ENCODE peak calls at places on chromosomes 3 and 15, in seven cellular contexts. W is cardiac muscle cell, Y is GM23338, E is WTC11, L is neural crest cell, G is OCI-LY7, Q is tibial nerve. I is an unnamed sample.

GRCh38 chr15:31147456-31147855 is 45.9 kb upstream of the TRPM1 start:
- DNase-seq in W (no peak), G (no peak), L (no peak), Y (no peak), E (no peak), Q (no peak), I (no peak)

GRCh38 chr3:122784436-122784835 is 9.2 kb downstream of the HSPBAP1 start:
- DNase-seq in G (no peak), L (no peak), Y (no peak), E (no peak), W (no peak), Q (no peak), I (no peak)

GRCh38 chr3:9198261-9198660 is 51.2 kb downstream of the SRGAP3 start:
- DNase-seq in W (no peak), Y (no peak), E (no peak), G (no peak), L (no peak), Q (no peak), I (no peak)

GRCh38 chr15:71051539-71051938 is 63.7 kb upstream of the THSD4 start:
- DNase-seq in Q (no peak), G (no peak), L (no peak), E (no peak), Y (no peak), W (no peak), I (no peak)

GRCh38 chr15:40340038-40340739 is 550 bp downstream of the CCDC9B start:
- DNase-seq in G (no peak), L (no peak), E (no peak), W (peak; percentile 76), Q (no peak), Y (no peak), I (no peak)

GRCh38 chr3:186025161-186025560 is 83.7 kb downstream of the ETV5 start:
- DNase-seq in L (no peak), E (no peak), Q (no peak), W (no peak), Y (no peak), G (no peak), I (no peak)

GRCh38 chr15:78360958-78361714 is 21.0 kb downstream of the CRABP1 start:
- DNase-seq in E (no peak), Q (no peak), G (no peak), Y (peak; percentile 40), L (no peak), W (no peak), I (no peak)

GRCh38 chr15:79091204-79091867 is 756 bp upstream of the RASGRF1 start:
- DNase-seq in Y (peak; percentile 66), L (peak; percentile 16), E (peak; percentile 51), G (no peak), W (peak; percentile 43), Q (no peak), I (peak; percentile 44)

GRCh38 chr3:188197388-188197847 is 43.5 kb downstream of the LPP start:
- DNase-seq in W (peak; percentile 64), Y (no peak), E (no peak), G (no peak), L (peak; percentile 12), Q (no peak), I (peak; percentile 13)

GRCh38 chr3:181265750-181266333 is 276.3 kb upstream of the DNAJC19 start:
- DNase-seq in L (no peak), E (no peak), W (no peak), Q (no peak), Y (no peak), G (peak; percentile 16), I (peak; percentile 5)

GRCh38 chr3:184284696-184285095 is 8.9 kb downstream of the ECE2 start:
- DNase-seq in Y (peak; percentile 95), E (peak; percentile 80), L (peak; percentile 50), G (peak; percentile 47), W (peak; percentile 71), Q (no peak), I (peak; percentile 48)

GRCh38 chr3:182180646-182181385 is 469.1 kb downstream of the SOX2 start:
- DNase-seq in Y (no peak), L (no peak), W (no peak), G (no peak), E (no peak), Q (no peak), I (no peak)

GRCh38 chr3:73568371-73568862 is 56.3 kb downstream of the PDZRN3 start:
- DNase-seq in Q (no peak), L (no peak), E (no peak), G (no peak), W (no peak), Y (no peak), I (no peak)

GRCh38 chr15:100922192-100923040 is 3.3 kb downstream of the LRRK1 start:
- DNase-seq in E (no peak), W (no peak), Q (no peak), Y (no peak), L (no peak), G (peak; percentile 74), I (peak; percentile 76)

GRCh38 chr3:160809453-160809852 is 53.4 kb downstream of the PPM1L start:
- DNase-seq in G (no peak), E (no peak), W (no peak), Q (no peak), L (no peak), Y (no peak), I (no peak)

GRCh38 chr3:197371521-197372075 is 73.2 kb upstream of the DLG1 start:
- DNase-seq in E (no peak), G (no peak), L (no peak), W (peak; percentile 23), Q (no peak), Y (no peak), I (no peak)

GRCh38 chr3:182784542-182784941 is 8.8 kb upstream of the ATP11B start:
- DNase-seq in Y (no peak), G (no peak), E (no peak), Q (no peak), W (no peak), L (no peak), I (no peak)

GRCh38 chr15:59764775-59765174 is 75.7 kb upstream of the BNIP2 start:
- DNase-seq in L (no peak), Y (no peak), E (no peak), W (no peak), G (no peak), Q (no peak), I (no peak)

GRCh38 chr3:190596341-190597285 is 82.7 kb downstream of the IL1RAP start:
- DNase-seq in W (no peak), L (no peak), Y (no peak), E (no peak), G (no peak), Q (no peak), I (no peak)

GRCh38 chr3:160758929-160759577 is 3.0 kb downstream of the PPM1L start:
- DNase-seq in L (no peak), E (no peak), Q (no peak), G (peak; percentile 4), Y (no peak), W (no peak), I (no peak)

GRCh38 chr3:183272792-183273191 is 19.7 kb downstream of the B3GNT5 start:
- DNase-seq in E (no peak), W (no peak), G (no peak), L (no peak), Q (no peak), Y (no peak), I (no peak)

GRCh38 chr3:29949131-29949530 is 657.3 kb upstream of the TGFBR2 start:
- DNase-seq in E (no peak), Y (no peak), W (no peak), G (no peak), Q (no peak), L (no peak), I (no peak)

GRCh38 chr3:166190360-166190759 is 353.1 kb upstream of the BCHE start:
- DNase-seq in Q (no peak), W (no peak), L (no peak), E (no peak), Y (peak; percentile 7), G (no peak), I (no peak)

GRCh38 chr3:197711973-197712707 is 24.6 kb downstream of the RUBCN start:
- DNase-seq in Q (peak; percentile 73), G (peak; percentile 92), W (peak; percentile 77), Y (peak; percentile 79), L (peak; percentile 43), E (peak; percentile 37), I (peak; percentile 72)

DNA sequence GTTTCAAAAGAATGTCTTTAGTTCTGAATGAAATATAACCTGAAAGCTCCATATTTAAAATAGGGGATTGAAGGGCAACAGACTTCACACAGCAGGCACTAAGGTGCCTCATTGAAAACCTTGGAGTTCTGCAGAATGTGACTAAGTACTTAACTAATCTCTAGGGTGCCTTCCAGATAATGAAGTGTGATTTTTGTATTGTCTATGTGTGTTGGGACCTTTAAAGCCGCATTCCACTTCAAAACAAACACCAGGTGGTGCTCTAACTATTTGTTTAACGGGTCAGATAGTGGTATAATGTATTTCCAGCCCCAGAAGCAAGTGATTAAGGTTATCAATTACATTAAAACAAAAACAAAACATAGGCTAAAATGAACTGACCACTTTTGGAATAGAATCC is 28.0 kb downstream of the TFG start:
- DNase-seq in E (no peak), L (no peak), Y (peak; percentile 75), G (peak; percentile 7), Q (no peak), W (peak; percentile 53), I (no peak)
- TF ChIP-seq CTCF in E (no peak), L (peak; percentile 58), Y (peak; percentile 51), G (peak; percentile 67), Q (no peak), W (peak; percentile 45), I (no peak)

GRCh38 chr15:44385344-44385942 is 42.0 kb upstream of the CTDSPL2 start:
- DNase-seq in Q (no peak), L (no peak), Y (no peak), E (no peak), G (no peak), W (no peak), I (peak; percentile 11)
- TF ChIP-seq CTCF in Q (no peak), L (no peak), Y (no peak), E (no peak), G (no peak), W (no peak), I (no peak)

DNA sequence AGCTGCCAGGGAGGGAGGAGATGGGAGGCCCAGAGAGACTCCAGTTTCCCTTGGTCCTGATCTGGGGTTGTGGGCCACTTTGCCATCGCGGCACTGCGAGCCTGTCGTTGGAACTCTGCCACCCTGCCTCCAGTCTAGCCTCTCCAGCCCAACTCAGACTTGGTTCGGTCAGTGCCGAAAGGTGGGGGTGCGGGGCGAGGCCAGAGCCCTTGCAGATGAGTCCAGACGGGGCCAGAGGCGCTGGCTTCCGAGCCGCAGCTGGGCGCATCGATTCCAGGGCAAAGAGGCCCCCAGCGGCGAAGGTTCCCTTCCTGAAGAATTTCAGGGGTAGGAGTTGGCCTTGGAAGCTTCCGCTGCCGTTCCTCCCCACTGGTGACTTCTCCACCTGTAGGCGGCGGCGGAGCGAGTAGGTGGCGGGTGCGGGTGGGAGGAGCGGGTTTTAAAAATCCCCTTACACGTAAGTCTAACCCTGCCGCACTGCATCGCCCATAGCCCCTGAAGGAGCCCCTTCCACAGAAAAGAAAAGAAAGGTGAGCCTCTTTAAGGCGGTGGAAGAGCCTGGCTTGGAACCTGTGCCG is 5.1 kb downstream of the WNT5A start:
- DNase-seq in L (peak; percentile 30), W (peak; percentile 45), Q (no peak), E (peak; percentile 57), G (no peak), Y (peak; percentile 64), I (no peak)
- TF ChIP-seq CTCF in L (peak; percentile 49), W (peak; percentile 25), Q (no peak), E (no peak), G (no peak), Y (no peak), I (no peak)

DNA sequence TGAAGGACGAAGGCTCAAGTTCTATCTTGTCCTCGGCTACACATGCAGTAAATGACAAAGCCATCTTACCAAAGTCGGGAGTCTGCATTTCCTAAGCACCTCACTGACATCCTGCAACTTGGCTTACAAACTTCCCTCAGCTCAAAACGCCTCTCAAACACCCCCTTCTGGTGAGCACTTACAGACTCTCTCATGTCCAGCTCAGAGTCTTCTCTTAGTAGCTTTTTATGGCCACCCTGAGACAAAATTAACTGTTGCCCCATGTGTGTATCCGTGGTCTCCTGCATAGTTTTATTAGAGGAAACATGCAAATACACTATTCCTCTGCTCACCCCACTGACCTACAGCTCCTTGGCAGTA is 819.7 kb downstream of the FHIT start:
- DNase-seq in E (peak; percentile 17), W (peak; percentile 66), Q (no peak), L (no peak), G (no peak), Y (peak; percentile 78), I (no peak)
- TF ChIP-seq CTCF in E (no peak), W (peak; percentile 29), Q (no peak), L (no peak), G (peak; percentile 17), Y (peak; percentile 69), I (no peak)